ENCODE peak calls at places on chromosomes 2 and 18, in six cellular contexts. W is endothelial cell of umbilical vein, S is A549, K is GM12878, H is HepG2, D is K562. R is an unnamed sample.

GRCh38 chr2:212536385-212537310 is 2.0 kb downstream of the ERBB4 start:
- DNase-seq in S (no peak), H (no peak), K (no peak), W (peak), D (no peak), R (no peak)

GRCh38 chr2:160252278-160252887 is 52.3 kb upstream of the ITGB6 start:
- DNase-seq in W (peak), S (peak), H (peak), D (peak), K (no peak), R (peak)

GRCh38 chr2:127149384-127149783 is 42.4 kb upstream of the BIN1 start:
- DNase-seq in H (no peak), K (no peak), D (no peak), W (peak), S (peak), R (no peak)

GRCh38 chr2:190267302-190267701 is 52.3 kb downstream of the HIBCH start:
- DNase-seq in H (peak), S (peak), W (peak), K (no peak), D (no peak), R (no peak)

GRCh38 chr2:72694715-72695496 is 130.9 kb downstream of the EXOC6B start:
- DNase-seq in H (peak), K (no peak), W (peak), S (peak), D (peak), R (no peak)

GRCh38 chr2:143468341-143468888 is 339.2 kb downstream of the ARHGAP15 start:
- DNase-seq in S (no peak), K (peak), H (no peak), D (no peak), W (no peak), R (no peak)

GRCh38 chr18:74748809-74749208 is 151.1 kb downstream of the ZNF407 start:
- DNase-seq in D (no peak), H (no peak), W (no peak), K (no peak), S (no peak), R (no peak)

GRCh38 chr18:78999939-79000338 is 20.3 kb downstream of the SALL3 start:
- DNase-seq in D (no peak), K (no peak), S (no peak), H (no peak), W (no peak), R (no peak)

GRCh38 chr18:48896875-48897511 is 53.8 kb downstream of the SMAD7 start:
- DNase-seq in H (peak), S (peak), K (peak), D (peak), W (peak), R (peak)

GRCh38 chr2:216553093-216553478 is 54.4 kb downstream of the RPL37A start:
- DNase-seq in K (no peak), D (no peak), S (no peak), H (peak), W (no peak), R (no peak)

GRCh38 chr2:221372156-221372870 is 199.8 kb downstream of the EPHA4 start:
- DNase-seq in H (no peak), S (no peak), K (no peak), D (no peak), W (peak), R (no peak)

GRCh38 chr2:101080214-101081068 is 70.7 kb downstream of the TBC1D8 start:
- DNase-seq in S (peak), H (no peak), W (no peak), D (no peak), K (no peak), R (no peak)

GRCh38 chr2:164257794-164258193 is 363.5 kb downstream of the GRB14 start:
- DNase-seq in W (no peak), S (no peak), K (no peak), H (no peak), D (no peak), R (no peak)

GRCh38 chr2:166563894-166564293 is 69.8 kb upstream of the SCN7A start:
- DNase-seq in K (no peak), W (no peak), H (no peak), S (no peak), D (no peak), R (no peak)

GRCh38 chr2:212547716-212548458 is 9.3 kb upstream of the ERBB4 start:
- DNase-seq in W (no peak), S (no peak), K (no peak), H (no peak), D (no peak), R (no peak)

GRCh38 chr2:157221394-157221988 is 36.0 kb upstream of the GALNT5 start:
- DNase-seq in K (no peak), H (no peak), S (no peak), W (no peak), D (peak), R (no peak)

GRCh38 chr2:157220502-157220901 is 37.0 kb upstream of the GALNT5 start:
- DNase-seq in K (no peak), D (no peak), W (no peak), S (no peak), H (no peak), R (no peak)

GRCh38 chr2:157218911-157219310 is 38.6 kb upstream of the GALNT5 start:
- DNase-seq in W (no peak), S (no peak), D (no peak), H (no peak), K (no peak), R (no peak)

GRCh38 chr2:157227592-157227991 is 29.9 kb upstream of the GALNT5 start:
- DNase-seq in D (no peak), W (no peak), S (no peak), H (no peak), K (no peak), R (no peak)

GRCh38 chr2:157223624-157224205 is 33.8 kb upstream of the GALNT5 start:
- DNase-seq in W (no peak), D (no peak), S (no peak), H (no peak), K (no peak), R (no peak)
- TF ChIP-seq MYC in W (no peak), D (no peak), S (no peak), H (no peak), K (no peak), R (no peak)

GRCh38 chr18:23640023-23640422 is 22.7 kb downstream of the ANKRD29 start:
- DNase-seq in H (peak), K (no peak), D (no peak), S (no peak), W (no peak), R (no peak)
- TF ChIP-seq CTCF in H (peak), K (no peak), D (no peak), S (no peak), W (no peak), R (no peak)

GRCh38 chr2:119354860-119355259 is 11.8 kb downstream of the C2orf76 start:
- DNase-seq in K (no peak), H (no peak), D (no peak), S (no peak), W (no peak), R (no peak)

GRCh38 chr2:119350311-119350998 is 16.2 kb downstream of the C2orf76 start:
- DNase-seq in S (no peak), H (no peak), W (no peak), K (no peak), D (no peak), R (peak)

GRCh38 chr2:119349289-119349688 is 17.3 kb downstream of the C2orf76 start:
- DNase-seq in K (no peak), S (no peak), W (no peak), H (no peak), D (no peak), R (no peak)

GRCh38 chr2:119352357-119352756 is 14.3 kb downstream of the C2orf76 start:
- DNase-seq in S (no peak), D (no peak), W (no peak), H (no peak), K (peak), R (peak)
- TF ChIP-seq POLR2A in S (no peak), D (no peak), W (no peak), H (no peak), K (no peak), R (no peak)

GRCh38 chr2:28152585-28153284 is 239.9 kb upstream of the FOSL2 start:
- DNase-seq in W (peak), S (no peak), H (no peak), D (no peak), K (no peak), R (no peak)
- TF ChIP-seq MYC in W (no peak), S (no peak), H (no peak), D (no peak), K (no peak), R (no peak)

GRCh38 chr2:129751409-129751808 is 228.1 kb upstream of the RAB6C start:
- DNase-seq in D (no peak), S (no peak), H (no peak), W (no peak), K (no peak), R (no peak)

GRCh38 chr2:129744649-129745048 is 234.8 kb upstream of the RAB6C start:
- DNase-seq in W (no peak), K (no peak), H (no peak), D (no peak), S (no peak), R (no peak)

GRCh38 chr2:129747500-129748125 is 231.9 kb upstream of the RAB6C start:
- DNase-seq in W (no peak), D (no peak), S (no peak), H (no peak), K (no peak), R (no peak)

GRCh38 chr2:129748250-129748649 is 231.2 kb upstream of the RAB6C start:
- DNase-seq in D (no peak), S (no peak), W (no peak), K (no peak), H (no peak), R (no peak)

GRCh38 chr2:129748653-129749052 is 230.8 kb upstream of the RAB6C start:
- DNase-seq in S (peak), H (peak), K (no peak), D (no peak), W (no peak), R (peak)
- TF ChIP-seq CTCF in S (no peak), H (peak), K (peak), D (peak), W (no peak), R (peak)

GRCh38 chr2:238706673-238707072 is 141.2 kb upstream of the TWIST2 start:
- DNase-seq in H (no peak), S (no peak), K (no peak), D (no peak), W (no peak), R (no peak)

GRCh38 chr2:238712011-238712410 is 135.9 kb upstream of the TWIST2 start:
- DNase-seq in W (no peak), K (no peak), S (no peak), H (no peak), D (no peak), R (no peak)

GRCh38 chr2:238711346-238711745 is 136.5 kb upstream of the TWIST2 start:
- DNase-seq in D (no peak), W (no peak), K (no peak), S (no peak), H (no peak), R (no peak)

GRCh38 chr2:238709961-238710360 is 137.9 kb upstream of the TWIST2 start:
- DNase-seq in H (no peak), S (no peak), D (no peak), K (no peak), W (no peak), R (no peak)

GRCh38 chr2:238709324-238709723 is 138.6 kb upstream of the TWIST2 start:
- DNase-seq in K (no peak), S (no peak), H (no peak), D (no peak), W (no peak), R (no peak)
- TF ChIP-seq POLR2A in K (no peak), S (no peak), H (no peak), D (no peak), W (no peak), R (no peak)

GRCh38 chr18:23342506-23342905 is 110.6 kb upstream of the RIOK3 start:
- DNase-seq in W (no peak), D (no peak), K (no peak), S (no peak), H (no peak), R (no peak)

GRCh38 chr18:23340661-23341060 is 112.4 kb upstream of the RIOK3 start:
- DNase-seq in K (no peak), S (no peak), W (no peak), D (no peak), H (no peak), R (no peak)

GRCh38 chr18:23341983-23342382 is 111.1 kb upstream of the RIOK3 start:
- DNase-seq in S (no peak), W (no peak), K (no peak), H (no peak), D (no peak), R (no peak)

GRCh38 chr18:23337599-23338444 is 115.3 kb upstream of the RIOK3 start:
- DNase-seq in W (peak), S (peak), K (no peak), D (no peak), H (peak), R (no peak)

GRCh38 chr18:23341383-23341782 is 111.7 kb upstream of the RIOK3 start:
- DNase-seq in W (no peak), H (no peak), D (no peak), S (no peak), K (no peak), R (no peak)
- TF ChIP-seq MYC in W (no peak), H (no peak), D (no peak), S (no peak), K (no peak), R (no peak)

DNA sequence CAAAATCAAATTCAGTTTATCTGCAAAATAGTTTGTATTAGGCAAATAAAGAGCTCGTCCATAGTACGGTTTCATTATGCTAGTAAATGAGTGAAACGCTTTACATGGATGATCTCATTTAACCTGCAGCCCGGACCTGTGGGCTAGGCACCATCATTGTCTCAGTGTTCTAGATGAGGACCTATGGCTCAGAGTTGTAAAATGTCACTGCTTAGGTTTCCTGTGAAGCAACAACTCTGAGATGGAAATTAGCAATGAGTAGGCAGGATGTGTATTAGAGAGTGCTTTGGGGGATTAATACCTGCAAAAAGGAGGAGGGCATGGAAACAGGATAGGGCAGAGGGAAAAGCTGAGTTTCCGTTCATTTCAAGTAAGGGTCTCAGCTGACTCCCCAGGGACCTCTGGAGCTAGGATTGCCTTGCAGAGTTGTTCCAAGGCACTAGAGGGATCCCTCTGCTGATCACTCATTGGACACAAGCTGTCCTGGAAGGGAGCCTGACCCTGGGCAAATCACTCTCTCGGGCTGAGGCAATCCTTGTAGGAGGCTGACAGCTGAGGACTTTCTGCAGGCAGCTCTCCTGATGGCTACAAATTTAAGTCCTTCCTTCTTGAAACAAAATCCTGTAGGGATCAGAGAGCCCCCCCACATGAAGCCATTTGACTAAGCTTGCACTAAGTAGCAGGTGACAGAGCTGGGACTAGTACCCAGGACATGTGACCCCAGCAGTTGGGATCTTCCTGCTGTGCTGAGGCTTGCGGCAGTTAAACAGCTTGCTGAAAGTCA is 58.8 kb upstream of the SIX2 start:
- DNase-seq in K (no peak), S (no peak), W (no peak), D (no peak), H (no peak), R (no peak)
- TF ChIP-seq CTCF in K (no peak), S (no peak), W (no peak), D (no peak), H (no peak), R (no peak)

GRCh38 chr2:105380432-105381118 is 18.3 kb downstream of the FHL2 start:
- DNase-seq in H (no peak), S (no peak), D (no peak), K (no peak), W (peak), R (no peak)
- TF ChIP-seq POLR2A in H (no peak), S (no peak), D (no peak), K (no peak), W (peak), R (no peak)

R was measured in NB4.